ENCODE peak calls at places on chromosomes 7 and 10, in four cellular contexts. R is mesenchymal stem cell, U is neuronal stem cell, X is H9. H is an unnamed sample.
A peak's percentile ranks its signal among the peaks of the same experiment; 100 is the strongest.

GRCh38 chr7:138962561-138963270 is 18.5 kb downstream of the KIAA1549 start:
- DNase-seq in R (no peak), U (no peak), X (no peak), H (no peak)

GRCh38 chr10:48708144-48708543 is 23.5 kb downstream of the WDFY4 start:
- DNase-seq in R (peak; percentile 31), U (no peak), X (no peak), H (no peak)

GRCh38 chr10:88401671-88402347 is 181.3 kb downstream of the RNLS start:
- DNase-seq in R (peak; percentile 29), U (no peak), X (no peak), H (no peak)

GRCh38 chr10:91520657-91521056 is 110.5 kb downstream of the HECTD2 start:
- DNase-seq in R (peak; percentile 32), U (no peak), X (no peak), H (no peak)

GRCh38 chr10:35011771-35012191 is 78.4 kb downstream of the CUL2 start:
- DNase-seq in R (no peak), U (no peak), X (no peak), H (no peak)

GRCh38 chr7:131346885-131347592 is 19.4 kb downstream of the MKLN1 start:
- DNase-seq in R (no peak), U (no peak), X (peak; percentile 74), H (peak; percentile 87)

GRCh38 chr10:24703700-24704099 is 20.0 kb downstream of the ARHGAP21 start:
- DNase-seq in R (peak; percentile 56), U (no peak), X (no peak), H (no peak)

GRCh38 chr7:68321076-68321639 is 1277.1 kb upstream of the AUTS2 start:
- DNase-seq in R (no peak), U (no peak), X (no peak), H (no peak)

GRCh38 chr10:95841711-95842498 is 65.9 kb upstream of the CC2D2B start:
- DNase-seq in R (peak; percentile 77), U (peak; percentile 54), X (no peak), H (peak; percentile 86)

GRCh38 chr7:89623018-89623672 is 531.1 kb upstream of the STEAP1 start:
- DNase-seq in R (no peak), U (peak; percentile 14), X (peak; percentile 36), H (peak; percentile 22)

GRCh38 chr10:63675171-63675570 is 154.0 kb downstream of the REEP3 start:
- DNase-seq in R (peak; percentile 18), U (no peak), X (no peak), H (peak; percentile 5)

GRCh38 chr10:70160798-70161197 is 9.5 kb downstream of the SAR1A start:
- DNase-seq in R (no peak), U (no peak), X (no peak), H (no peak)

GRCh38 chr10:122746408-122746807 is 46.8 kb upstream of the C10orf120 start:
- DNase-seq in R (no peak), U (no peak), X (no peak), H (no peak)

GRCh38 chr7:44073664-44074348 is 8.4 kb upstream of the PGAM2 start:
- DNase-seq in R (no peak), U (no peak), X (peak; percentile 88), H (peak; percentile 90)

GRCh38 chr10:124707546-124707945 is 36.6 kb downstream of the FAM53B start:
- DNase-seq in R (peak; percentile 18), U (no peak), X (no peak), H (no peak)

GRCh38 chr7:55140221-55140980 is 121.6 kb downstream of the EGFR start:
- DNase-seq in R (peak; percentile 91), U (no peak), X (no peak), H (no peak)

GRCh38 chr7:29255199-29255838 is 60.7 kb downstream of the CHN2 start:
- DNase-seq in R (peak; percentile 47), U (no peak), X (no peak), H (peak; percentile 6)

GRCh38 chr7:80859272-80859970 is 59.4 kb downstream of the SEMA3C start:
- DNase-seq in R (peak; percentile 24), U (no peak), X (no peak), H (no peak)

GRCh38 chr10:84353052-84353803 is 24.8 kb downstream of the CCSER2 start:
- DNase-seq in R (no peak), U (no peak), X (peak; percentile 47), H (no peak)

GRCh38 chr10:44261710-44262455 is 123.0 kb downstream of the CXCL12 start:
- DNase-seq in R (peak; percentile 42), U (no peak), X (no peak), H (no peak)

GRCh38 chr7:51246258-51247245 is 70.1 kb downstream of the COBL start:
- DNase-seq in R (no peak), U (no peak), X (no peak), H (no peak)

GRCh38 chr10:77873558-77874380 is 52.8 kb downstream of the DLG5 start:
- DNase-seq in R (peak; percentile 25), U (no peak), X (no peak), H (no peak)

GRCh38 chr7:26011039-26011696 is 140.8 kb upstream of the NFE2L3 start:
- DNase-seq in R (no peak), U (no peak), X (no peak), H (no peak)

GRCh38 chr7:51126324-51126723 is 190.3 kb downstream of the COBL start:
- DNase-seq in R (no peak), U (no peak), X (no peak), H (no peak)

GRCh38 chr10:44828515-44829142 is 82.5 kb upstream of the TMEM72 start:
- DNase-seq in R (no peak), U (no peak), X (no peak), H (no peak)

GRCh38 chr10:7233259-7233991 is 177.4 kb downstream of the SFMBT2 start:
- DNase-seq in R (peak; percentile 15), U (no peak), X (no peak), H (peak; percentile 58)

GRCh38 chr10:124298891-124299290 is 119.8 kb downstream of the OAT start:
- DNase-seq in R (no peak), U (no peak), X (no peak), H (no peak)

GRCh38 chr7:23474829-23475578 is 4.7 kb upstream of the IGF2BP3 start:
- DNase-seq in R (no peak), U (no peak), X (no peak), H (no peak)

GRCh38 chr10:28839600-28840007 is 162.3 kb downstream of the BAMBI start:
- DNase-seq in R (peak; percentile 90), U (no peak), X (no peak), H (peak; percentile 63)

GRCh38 chr7:123979876-123980275 is 53.0 kb downstream of the TMEM229A start:
- DNase-seq in R (peak; percentile 24), U (no peak), X (no peak), H (peak; percentile 9)

GRCh38 chr10:6456067-6456466 is 124.0 kb downstream of the PRKCQ start:
- DNase-seq in R (no peak), U (no peak), X (no peak), H (no peak)

GRCh38 chr10:100999742-101000601 is at the start of gene LZTS2:
- DNase-seq in R (peak; percentile 52), U (no peak), X (no peak), H (no peak)

GRCh38 chr7:2843711-2844152 is 376 bp downstream of the GNA12 start:
- DNase-seq in R (peak; percentile 44), U (no peak), X (no peak), H (peak; percentile 47)

GRCh38 chr7:96962221-96962620 is 43.1 kb upstream of the DLX6 start:
- DNase-seq in R (no peak), U (no peak), X (no peak), H (no peak)

GRCh38 chr7:134741901-134742635 is 37.4 kb upstream of the CALD1 start:
- DNase-seq in R (peak; percentile 70), U (no peak), X (peak; percentile 69), H (peak; percentile 70)
- H3K9ac ChIP-seq in R (peak overlapping the region; percentile 74), U (no peak overlapping the region), X (no peak overlapping the region), H (no peak overlapping the region)

GRCh38 chr7:17681965-17682364 is 258.3 kb downstream of the SNX13 start:
- DNase-seq in R (no peak), U (no peak), X (no peak), H (no peak)

GRCh38 chr7:17677408-17677807 is 262.9 kb downstream of the SNX13 start:
- DNase-seq in R (peak; percentile 32), U (no peak), X (no peak), H (peak; percentile 10)

GRCh38 chr7:17680943-17681351 is 259.3 kb downstream of the SNX13 start:
- DNase-seq in R (peak; percentile 47), U (no peak), X (no peak), H (no peak)

GRCh38 chr7:17680026-17680425 is 260.3 kb downstream of the SNX13 start:
- DNase-seq in R (peak; percentile 91), U (peak; percentile 69), X (no peak), H (peak; percentile 78)

GRCh38 chr7:17679427-17679826 is 260.9 kb downstream of the SNX13 start:
- DNase-seq in R (peak; percentile 82), U (peak; percentile 36), X (no peak), H (peak; percentile 9)
- H4K91ac ChIP-seq in R (peak overlapping the region; percentile 19), U (no peak overlapping the region), X (no peak overlapping the region), H (peak overlapping the region; percentile 91)

DNA sequence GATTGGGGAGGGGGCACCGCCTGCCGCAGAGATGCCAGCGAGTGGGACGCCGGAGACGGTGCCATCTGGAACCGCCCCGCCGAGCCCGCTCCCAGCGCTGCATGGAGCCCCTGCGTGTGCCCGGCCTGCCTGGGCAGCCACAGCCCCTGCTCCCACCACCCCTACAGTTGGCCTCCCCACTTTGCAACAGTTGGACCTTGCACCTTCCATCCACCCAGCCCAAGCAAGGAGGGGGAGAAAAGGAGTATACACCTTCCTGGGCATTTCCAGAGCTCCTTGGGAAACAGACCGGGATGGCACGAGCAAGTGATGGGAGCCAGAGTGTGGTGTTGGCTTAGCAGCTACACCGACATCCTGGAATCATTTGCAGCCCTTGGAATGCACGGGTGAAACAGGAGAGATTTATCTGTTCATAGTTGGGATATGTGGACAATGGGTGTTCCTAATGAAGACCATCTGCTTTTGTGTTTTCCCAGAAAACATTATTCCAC is 10.5 kb downstream of the EBF3 start:
- DNase-seq in R (no peak), U (no peak), X (no peak), H (no peak)
- H3K27ac ChIP-seq in R (no peak overlapping the region), U (no peak overlapping the region), X (no peak overlapping the region), H (no peak overlapping the region)

GRCh38 chr10:129914960-129915359 is 49.1 kb downstream of the EBF3 start:
- DNase-seq in R (no peak), U (no peak), X (no peak), H (no peak)

GRCh38 chr10:129914153-129914855 is 49.8 kb downstream of the EBF3 start:
- DNase-seq in R (no peak), U (no peak), X (no peak), H (no peak)

GRCh38 chr10:129912161-129912917 is 51.7 kb downstream of the EBF3 start:
- DNase-seq in R (no peak), U (no peak), X (no peak), H (no peak)

GRCh38 chr10:129911451-129912160 is 52.5 kb downstream of the EBF3 start:
- DNase-seq in R (no peak), U (no peak), X (no peak), H (no peak)

GRCh38 chr10:129913021-129913695 is 50.9 kb downstream of the EBF3 start:
- DNase-seq in R (no peak), U (no peak), X (no peak), H (no peak)
- H3K9ac ChIP-seq in R (peak overlapping the region; percentile 23), U (no peak overlapping the region), X (no peak overlapping the region), H (no peak overlapping the region)

H was measured in trophoblast cell.